ENCODE peak calls at places on chromosomes 16 and 17, in nine cellular contexts. F, S, X, R, Z, D, Y, V and K are unnamed samples.
A peak's percentile ranks its signal among the peaks of the same experiment; 100 is the strongest.

GRCh38 chr16:55370762-55371482 is 46.9 kb downstream of the IRX6 start:
- DNase-seq in X (peak; percentile 39), V (peak; percentile 40), S (no peak), Z (peak; percentile 73), F (peak; percentile 82), D (no peak), R (no peak), Y (peak; percentile 58), K (no peak)

GRCh38 chr17:35889818-35890773 is 9.9 kb upstream of the CCL5 start:
- DNase-seq in Z (peak; percentile 49), S (no peak), X (peak; percentile 89), R (no peak), Y (no peak), V (peak; percentile 7), F (no peak), D (peak; percentile 14), K (peak; percentile 13)

GRCh38 chr17:67488161-67488560 is 111.1 kb downstream of the PITPNC1 start:
- DNase-seq in Y (no peak), S (no peak), F (no peak), X (peak; percentile 50), R (no peak), V (no peak), Z (no peak), D (no peak), K (no peak)

GRCh38 chr17:42291136-42291535 is 2.8 kb downstream of the STAT5A start:
- DNase-seq in F (no peak), V (no peak), Z (no peak), Y (no peak), R (no peak), D (no peak), X (no peak), S (no peak), K (no peak)

GRCh38 chr16:3490911-3491629 is 4.2 kb downstream of the C16orf90 start:
- DNase-seq in V (no peak), R (no peak), D (no peak), Y (no peak), S (no peak), Z (no peak), F (peak; percentile 30), X (no peak), K (no peak)

GRCh38 chr17:77391668-77392375 is 251.1 kb downstream of the SEC14L1 start:
- DNase-seq in S (no peak), Z (peak; percentile 98), R (no peak), Y (no peak), D (peak; percentile 98), V (no peak), F (no peak), X (peak; percentile 92), K (peak; percentile 44)

GRCh38 chr16:48537275-48537674 is 72.7 kb downstream of the N4BP1 start:
- DNase-seq in Y (no peak), R (no peak), S (no peak), D (no peak), F (peak; percentile 50), X (no peak), Z (no peak), V (peak; percentile 31), K (no peak)

GRCh38 chr17:57338257-57338919 is 82.1 kb downstream of the MSI2 start:
- DNase-seq in V (no peak), F (peak; percentile 94), D (no peak), Z (no peak), R (no peak), Y (no peak), S (peak; percentile 64), X (no peak), K (no peak)

GRCh38 chr16:79097090-79097489 is 503.4 kb downstream of the MAF start:
- DNase-seq in S (no peak), F (no peak), D (no peak), V (no peak), X (no peak), R (no peak), Z (no peak), Y (no peak), K (no peak)

GRCh38 chr16:27439273-27440018 is 37.5 kb downstream of the IL21R start:
- DNase-seq in Z (no peak), Y (no peak), D (no peak), S (no peak), V (no peak), F (no peak), X (no peak), R (no peak), K (no peak)

GRCh38 chr16:57383276-57384247 is 11.3 kb downstream of the CX3CL1 start:
- DNase-seq in F (peak; percentile 30), Y (no peak), X (peak; percentile 56), V (no peak), Z (peak; percentile 49), R (no peak), D (no peak), S (no peak), K (peak; percentile 49)

GRCh38 chr16:69187387-69187890 is 475 bp downstream of the SNTB2 start:
- DNase-seq in V (no peak), Y (peak; percentile 38), X (peak; percentile 44), R (no peak), D (no peak), S (no peak), F (peak; percentile 59), Z (peak; percentile 66), K (peak; percentile 60)

GRCh38 chr17:68514809-68515208 is 2.6 kb downstream of the PRKAR1A start:
- DNase-seq in Y (no peak), S (no peak), V (no peak), X (peak; percentile 94), R (no peak), Z (peak; percentile 50), D (no peak), F (no peak), K (no peak)

GRCh38 chr17:47315451-47316266 is 8.1 kb upstream of the EFCAB13 start:
- DNase-seq in R (no peak), Y (no peak), X (peak; percentile 89), F (peak; percentile 77), V (peak; percentile 45), D (no peak), Z (peak; percentile 93), S (peak; percentile 48), K (peak; percentile 56)

GRCh38 chr16:79042886-79043285 is 557.7 kb downstream of the MAF start:
- DNase-seq in V (no peak), Z (no peak), Y (no peak), D (no peak), X (no peak), S (no peak), F (no peak), R (no peak), K (no peak)